ENCODE peak calls at places on chromosomes 2 and 18, in ten cellular contexts. A is left ventricle myocardium inferior, Q is psoas muscle, R is adrenal gland, E is neural progenitor cell, H is thoracic aorta, L is lower lobe of right lung, N is H1, V is GM20000, D is fibroblast of the aortic adventitia. I is an unnamed sample.

GRCh38 chr2:489084-489483 is 188.1 kb downstream of the TMEM18 start:
- DNase-seq in V (no peak), Q (no peak), R (no peak), H (no peak), N (no peak), L (no peak), A (no peak), D (no peak), E (no peak), I (no peak)

GRCh38 chr2:58428286-58428552 is 187.1 kb upstream of the FANCL start:
- DNase-seq in D (no peak), Q (no peak), V (peak), A (no peak), R (no peak), N (peak), L (peak), E (peak), H (no peak), I (no peak)

GRCh38 chr18:13239557-13239956 is 21.0 kb downstream of the LDLRAD4 start:
- DNase-seq in A (no peak), Q (no peak), L (peak), V (no peak), H (no peak), R (no peak), E (peak), N (no peak), D (no peak), I (no peak)

GRCh38 chr2:154740360-154740759 is 41.9 kb downstream of the KCNJ3 start:
- DNase-seq in R (no peak), Q (no peak), D (no peak), N (no peak), V (no peak), A (no peak), L (no peak), H (no peak), E (no peak), I (no peak)

GRCh38 chr2:171541202-171541884 is 19.1 kb downstream of the CYBRD1 start:
- DNase-seq in Q (no peak), N (no peak), R (no peak), A (no peak), E (no peak), H (no peak), L (no peak), D (peak), V (no peak), I (no peak)

GRCh38 chr2:96099861-96100798 is 16.2 kb downstream of the ADRA2B start:
- DNase-seq in R (peak), A (peak), Q (no peak), L (peak), N (no peak), V (no peak), D (no peak), H (no peak), E (no peak), I (no peak)

GRCh38 chr18:60469396-60469795 is 96.8 kb upstream of the MC4R start:
- DNase-seq in R (no peak), A (no peak), D (no peak), V (no peak), E (no peak), N (no peak), Q (no peak), L (no peak), H (no peak), I (no peak)

GRCh38 chr2:233779722-233780121 is 1.6 kb downstream of the MROH2A start:
- DNase-seq in V (no peak), Q (no peak), E (no peak), L (no peak), R (no peak), A (no peak), H (no peak), D (no peak), N (no peak), I (no peak)

GRCh38 chr2:226754821-226755536 is 44.6 kb downstream of the IRS1 start:
- DNase-seq in A (no peak), V (no peak), R (no peak), L (no peak), E (no peak), N (no peak), H (no peak), Q (no peak), D (no peak), I (no peak)

GRCh38 chr18:56702946-56703345 is 51.8 kb downstream of the WDR7 start:
- DNase-seq in L (no peak), D (peak), Q (no peak), R (peak), H (no peak), N (no peak), E (peak), A (no peak), V (peak), I (no peak)

GRCh38 chr2:200670313-200670712 is 84.5 kb downstream of the AOX1 start:
- DNase-seq in R (no peak), E (no peak), D (no peak), H (no peak), A (no peak), L (no peak), Q (no peak), V (no peak), N (no peak), I (no peak)

GRCh38 chr2:132469095-132469494 is 52.5 kb downstream of the GPR39 start:
- DNase-seq in A (no peak), L (no peak), E (no peak), D (no peak), N (no peak), V (no peak), R (no peak), Q (no peak), H (no peak), I (no peak)

GRCh38 chr2:20450201-20451108 is 3.6 kb downstream of the RHOB start:
- DNase-seq in N (peak), A (peak), D (peak), V (no peak), H (no peak), Q (peak), R (peak), L (no peak), E (peak), I (peak)

GRCh38 chr2:139790807-139791206 is 1010.6 kb upstream of the NXPH2 start:
- DNase-seq in A (no peak), N (no peak), Q (no peak), V (peak), L (no peak), E (no peak), D (peak), R (no peak), H (no peak), I (no peak)

GRCh38 chr18:74496508-74497307 is 545 bp downstream of the CNDP2 start:
- DNase-seq in E (peak), L (peak), R (peak), D (peak), V (peak), N (no peak), Q (peak), H (no peak), A (peak), I (peak)

GRCh38 chr2:19349911-19350677 is 8.3 kb downstream of the OSR1 start:
- DNase-seq in Q (peak), L (peak), A (peak), V (peak), H (no peak), E (peak), D (peak), N (no peak), R (peak), I (peak)

GRCh38 chr2:68766378-68766845 is 31.8 kb downstream of the ARHGAP25 start:
- DNase-seq in N (no peak), D (no peak), H (no peak), E (no peak), Q (no peak), R (peak), L (peak), V (no peak), A (peak), I (no peak)

GRCh38 chr18:39701071-39701783 is 2135.6 kb upstream of the CELF4 start:
- DNase-seq in H (no peak), N (no peak), A (no peak), Q (no peak), L (no peak), E (peak), R (no peak), V (no peak), D (no peak), I (no peak)

GRCh38 chr2:225428360-225428759 is 28.9 kb downstream of the NYAP2 start:
- DNase-seq in D (no peak), V (no peak), R (no peak), H (no peak), L (no peak), N (no peak), A (no peak), E (no peak), Q (no peak), I (no peak)

GRCh38 chr2:195124391-195125079 is 532.5 kb upstream of the SLC39A10 start:
- DNase-seq in D (no peak), Q (no peak), E (no peak), L (peak), A (no peak), V (no peak), R (no peak), N (no peak), H (no peak), I (no peak)

GRCh38 chr2:102082591-102083586 is 59.7 kb upstream of the IL1R1 start:
- DNase-seq in D (peak), Q (no peak), E (no peak), L (no peak), A (no peak), N (no peak), V (peak), H (no peak), R (peak), I (no peak)

GRCh38 chr2:207825033-207825957 is 55.6 kb upstream of the FZD5 start:
- DNase-seq in D (peak), Q (no peak), V (no peak), A (no peak), N (no peak), R (no peak), E (no peak), L (no peak), H (no peak), I (peak)

GRCh38 chr18:56267334-56267733 is 371.1 kb downstream of the TXNL1 start:
- DNase-seq in R (no peak), A (peak), Q (no peak), D (no peak), E (no peak), V (no peak), H (no peak), L (no peak), N (no peak), I (no peak)

GRCh38 chr18:45856526-45856925 is 31.1 kb downstream of the SIGLEC15 start:
- DNase-seq in L (no peak), E (no peak), H (no peak), D (peak), Q (no peak), A (no peak), N (no peak), R (no peak), V (no peak), I (no peak)

GRCh38 chr2:174332607-174333001 is 2.1 kb upstream of the SP9 start:
- DNase-seq in N (no peak), V (peak), A (no peak), D (no peak), E (peak), R (no peak), Q (no peak), L (no peak), H (no peak), I (no peak)

GRCh38 chr2:203811491-203812221 is 55.9 kb upstream of the CTLA4 start:
- DNase-seq in D (peak), L (peak), E (no peak), R (peak), Q (peak), A (peak), H (peak), V (no peak), N (no peak), I (peak)

GRCh38 chr2:128329607-128330006 is 10.9 kb upstream of the HS6ST1 start:
- DNase-seq in D (peak), E (no peak), H (no peak), R (no peak), V (no peak), N (no peak), L (no peak), A (no peak), Q (no peak), I (no peak)

GRCh38 chr2:105879106-105879797 is 134.5 kb downstream of the NCK2 start:
- DNase-seq in D (no peak), V (no peak), H (no peak), L (no peak), R (no peak), E (no peak), Q (no peak), A (no peak), N (no peak), I (no peak)

GRCh38 chr2:45964226-45964841 is 312.9 kb downstream of the PRKCE start:
- DNase-seq in R (peak), A (peak), V (no peak), H (no peak), L (peak), D (peak), N (no peak), E (no peak), Q (peak), I (peak)

GRCh38 chr18:79498662-79499061 is 102.9 kb downstream of the NFATC1 start:
- DNase-seq in L (no peak), D (no peak), H (no peak), V (no peak), R (no peak), E (no peak), Q (no peak), N (no peak), A (no peak), I (no peak)

GRCh38 chr18:79496237-79496977 is 100.7 kb downstream of the NFATC1 start:
- DNase-seq in H (no peak), N (no peak), R (peak), Q (no peak), E (no peak), D (no peak), L (peak), V (no peak), A (peak), I (no peak)

GRCh38 chr18:79495591-79496071 is 99.9 kb downstream of the NFATC1 start:
- DNase-seq in N (no peak), Q (no peak), R (no peak), H (no peak), L (peak), A (peak), E (no peak), D (no peak), V (no peak), I (no peak)

GRCh38 chr18:79497638-79498081 is 101.9 kb downstream of the NFATC1 start:
- DNase-seq in V (peak), E (no peak), Q (no peak), H (no peak), R (no peak), L (no peak), D (no peak), N (no peak), A (no peak), I (no peak)

DNA sequence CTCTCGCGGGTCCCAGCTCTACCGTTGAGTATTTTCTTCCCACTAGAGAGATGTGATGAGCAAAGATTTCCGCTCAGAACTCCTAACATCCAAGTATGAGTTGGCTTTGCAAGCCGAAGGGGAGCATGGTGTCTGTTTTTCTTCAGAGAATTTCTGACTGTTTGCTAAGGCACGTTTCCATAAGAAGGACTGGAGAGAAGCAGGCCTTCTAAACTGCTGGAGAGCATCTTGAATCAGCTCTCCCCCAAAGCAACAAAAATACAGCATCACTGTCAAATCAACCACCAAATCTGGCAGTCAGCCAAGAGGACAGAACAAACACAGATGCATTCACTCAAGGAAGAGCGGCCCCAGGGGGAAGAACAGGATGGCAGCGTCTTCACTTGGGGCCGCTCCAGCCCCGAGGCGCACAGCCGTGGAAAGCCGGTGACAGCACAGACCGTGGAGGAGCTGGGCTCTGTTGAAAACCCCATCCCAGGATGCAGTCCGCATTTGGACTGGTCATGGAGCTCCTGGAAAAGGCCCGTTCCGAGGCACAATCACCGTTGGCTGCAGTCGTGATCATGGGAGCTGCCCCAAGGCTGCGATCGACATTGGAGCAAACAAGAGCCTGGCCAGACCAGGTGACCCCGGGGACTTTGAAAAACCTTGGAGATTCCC is 101.4 kb downstream of the NFATC1 start:
- DNase-seq in N (no peak), V (no peak), E (no peak), A (peak), Q (no peak), D (peak), H (no peak), R (peak), L (peak), I (no peak)
- TF ChIP-seq CTCF in N (no peak), V (no peak), E (no peak), A (no peak), Q (no peak), D (no peak), H (no peak), R (no peak), L (no peak), I (no peak)

GRCh38 chr2:231241755-231242507 is 43.5 kb downstream of the ARMC9 start:
- DNase-seq in L (peak), A (no peak), D (no peak), N (no peak), R (peak), H (no peak), Q (no peak), V (no peak), E (no peak), I (no peak)

GRCh38 chr2:231243883-231244282 is 45.5 kb downstream of the ARMC9 start:
- DNase-seq in D (no peak), L (no peak), H (no peak), A (no peak), R (no peak), V (no peak), E (no peak), Q (no peak), N (no peak), I (no peak)

GRCh38 chr2:231244382-231245252 is 46.2 kb downstream of the ARMC9 start:
- DNase-seq in N (no peak), D (no peak), H (no peak), E (no peak), A (no peak), V (no peak), R (no peak), L (no peak), Q (no peak), I (no peak)

GRCh38 chr2:231246171-231246842 is 47.9 kb downstream of the ARMC9 start:
- DNase-seq in Q (no peak), A (no peak), N (no peak), E (no peak), V (no peak), L (no peak), R (no peak), H (no peak), D (no peak), I (no peak)

DNA sequence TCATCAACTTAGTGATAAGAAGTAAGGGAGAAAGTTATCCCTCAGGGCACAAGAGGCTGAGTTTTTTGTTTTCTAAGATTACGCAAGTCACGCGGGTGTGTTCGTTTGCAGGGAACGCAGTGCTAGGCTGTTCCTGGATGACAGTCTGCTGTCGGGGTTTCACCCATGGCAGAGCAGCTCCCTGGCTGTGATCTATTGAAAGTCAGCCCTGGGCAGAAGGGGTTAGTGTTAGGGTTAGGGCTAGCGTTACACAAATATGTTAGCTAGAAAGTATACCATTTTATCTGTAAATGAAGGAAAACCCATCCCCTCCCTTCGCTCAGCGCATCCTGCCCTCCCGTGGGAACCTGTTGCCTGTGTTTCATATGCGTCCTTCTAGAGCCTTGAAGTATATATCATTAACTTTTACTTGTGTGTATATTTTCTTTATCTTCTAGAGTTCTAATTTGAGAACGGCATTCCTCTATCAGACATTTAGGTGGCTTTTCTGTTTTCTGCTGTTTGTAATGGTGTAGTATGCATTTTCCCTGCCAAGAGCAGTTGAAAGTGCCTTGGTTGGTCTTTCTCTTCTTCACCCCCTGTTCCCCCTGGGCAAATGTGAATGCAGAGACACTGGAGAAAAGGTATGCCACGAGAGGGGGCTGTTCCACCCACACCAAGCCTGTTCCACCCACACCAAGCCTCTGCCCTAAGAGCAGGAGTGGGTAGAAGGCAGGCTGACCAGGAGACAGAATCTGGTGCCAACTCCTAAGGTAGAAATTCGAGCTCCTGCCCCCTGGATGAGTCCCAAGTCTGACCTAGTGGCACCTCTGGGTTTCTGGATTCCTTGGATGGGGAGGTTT is 47.0 kb downstream of the ARMC9 start:
- DNase-seq in D (no peak), N (no peak), H (no peak), L (no peak), E (no peak), R (peak), Q (no peak), A (no peak), V (peak), I (no peak)
- TF ChIP-seq CTCF in D (peak), N (no peak), H (no peak), L (no peak), E (no peak), R (no peak), Q (no peak), A (peak), V (no peak), I (no peak)

GRCh38 chr2:173075781-173076556 is at the start of gene MAP3K20:
- DNase-seq in Q (peak), E (peak), H (peak), V (peak), L (peak), D (peak), R (peak), A (peak), N (no peak), I (peak)
- TF ChIP-seq CTCF in Q (peak), E (peak), H (peak), V (peak), L (peak), D (peak), R (peak), A (peak), N (peak), I (peak)

DNA sequence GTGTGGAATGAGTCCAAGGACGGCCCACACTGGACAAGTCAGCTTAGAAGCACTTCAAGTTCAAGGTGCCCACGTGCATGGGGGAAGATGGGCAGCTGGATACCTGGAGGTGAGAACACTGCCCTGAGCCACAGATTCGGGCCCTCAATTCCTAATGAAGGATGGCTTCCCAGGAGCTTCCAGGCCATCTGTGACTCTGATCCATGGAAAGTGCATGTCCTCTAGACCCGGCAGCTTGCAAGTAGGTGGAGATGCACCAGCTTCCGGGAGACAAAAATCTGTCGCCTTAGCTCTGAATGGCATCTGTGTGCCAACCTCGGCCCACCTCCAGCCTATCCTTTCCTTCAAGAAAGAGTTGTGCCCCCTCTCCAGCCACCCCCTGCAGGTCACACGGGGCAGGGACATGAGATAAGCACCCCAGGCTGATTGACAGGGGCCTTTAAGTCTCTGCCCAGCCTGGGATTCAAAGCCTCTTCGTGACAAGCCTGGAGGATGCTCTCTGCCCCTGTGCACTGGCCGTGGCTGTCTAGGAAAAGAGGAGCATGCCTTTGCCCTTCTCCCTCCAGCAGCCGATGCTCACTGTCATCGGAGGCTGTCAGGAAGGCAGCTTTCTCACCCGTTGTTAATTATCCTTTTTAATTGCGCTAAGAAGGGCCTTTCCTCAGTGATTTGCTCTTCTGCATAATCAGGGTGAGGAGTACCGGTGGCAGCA is 65.5 kb downstream of the BIN1 start:
- DNase-seq in Q (no peak), R (no peak), H (no peak), N (no peak), D (no peak), L (no peak), V (no peak), E (no peak), A (no peak), I (no peak)
- TF ChIP-seq CTCF in Q (no peak), R (no peak), H (no peak), N (no peak), D (no peak), L (no peak), V (no peak), E (peak), A (no peak), I (no peak)